ENCODE peak calls at places on chromosomes 7 and 10, in eight cellular contexts. T is upper lobe of right lung; H is AG04450; O is CD8-positive, alpha-beta T cell; Y is HFFc6; C is uterus; J is A549; W is neural crest cell. N is an unnamed sample.

GRCh38 chr10:95767884-95768556 is 12.1 kb downstream of the ENTPD1 start:
- DNase-seq in O (no peak), W (no peak), C (no peak), Y (no peak), T (no peak), J (peak; percentile 13), H (peak; percentile 1), N (no peak)

GRCh38 chr10:13555884-13556529 is 27.2 kb upstream of the BEND7 start:
- DNase-seq in W (no peak), C (no peak), Y (no peak), J (peak; percentile 17), H (no peak), O (no peak), T (no peak), N (no peak)

GRCh38 chr7:106062521-106062931 is 49.6 kb downstream of the SYPL1 start:
- DNase-seq in O (no peak), J (no peak), Y (no peak), H (no peak), C (no peak), W (no peak), T (no peak), N (no peak)

GRCh38 chr7:139731802-139732470 is 45.9 kb downstream of the HIPK2 start:
- DNase-seq in O (no peak), T (peak; percentile 92), J (peak; percentile 84), H (no peak), Y (peak; percentile 76), C (peak; percentile 72), W (no peak), N (peak; percentile 50)

GRCh38 chr7:151923097-151923876 is 33.0 kb upstream of the GALNTL5 start:
- DNase-seq in O (no peak), T (no peak), C (no peak), J (no peak), Y (no peak), H (no peak), W (no peak), N (no peak)

GRCh38 chr10:128165536-128165935 is 39.3 kb upstream of the MKI67 start:
- DNase-seq in J (no peak), Y (no peak), C (no peak), T (no peak), O (no peak), W (no peak), H (no peak), N (no peak)

GRCh38 chr10:10599994-10600393 is 417.7 kb upstream of the CELF2 start:
- DNase-seq in T (no peak), C (no peak), Y (no peak), O (no peak), W (no peak), J (no peak), H (no peak), N (no peak)

GRCh38 chr7:18552311-18552916 is 56.9 kb downstream of the HDAC9 start:
- DNase-seq in T (no peak), O (no peak), W (no peak), C (no peak), J (no peak), Y (no peak), H (no peak), N (no peak)

GRCh38 chr10:24207781-24208611 is 942 bp upstream of the KIAA1217 start:
- DNase-seq in C (no peak), Y (no peak), O (no peak), T (no peak), J (peak; percentile 10), W (no peak), H (no peak), N (no peak)

GRCh38 chr10:78471326-78471722 is 437.7 kb downstream of the RPS24 start:
- DNase-seq in Y (no peak), J (no peak), T (no peak), W (no peak), O (peak; percentile 44), C (no peak), H (no peak), N (no peak)

GRCh38 chr10:78981257-78981969 is 87.4 kb upstream of the ZMIZ1 start:
- DNase-seq in T (no peak), J (no peak), C (no peak), O (no peak), Y (no peak), H (no peak), W (no peak), N (no peak)

GRCh38 chr10:96263684-96264083 is 7.7 kb downstream of the BLNK start:
- DNase-seq in H (no peak), C (no peak), Y (no peak), J (no peak), W (no peak), O (no peak), T (no peak), N (no peak)

GRCh38 chr7:4239991-4240812 is 441.9 kb upstream of the FOXK1 start:
- DNase-seq in O (no peak), J (no peak), H (no peak), W (no peak), T (no peak), C (no peak), Y (no peak), N (no peak)

GRCh38 chr7:4244041-4244440 is 438.1 kb upstream of the FOXK1 start:
- DNase-seq in Y (no peak), C (no peak), O (no peak), H (no peak), T (no peak), J (no peak), W (no peak), N (no peak)

GRCh38 chr7:4242706-4243105 is 439.4 kb upstream of the FOXK1 start:
- DNase-seq in T (no peak), C (no peak), Y (no peak), H (no peak), O (no peak), J (no peak), W (no peak), N (no peak)

GRCh38 chr7:4240813-4241612 is 441.1 kb upstream of the FOXK1 start:
- DNase-seq in Y (no peak), H (no peak), J (no peak), W (no peak), O (no peak), C (no peak), T (peak; percentile 40), N (no peak)

GRCh38 chr7:4241791-4242190 is 440.3 kb upstream of the FOXK1 start:
- DNase-seq in T (no peak), W (no peak), J (peak; percentile 16), O (no peak), Y (no peak), C (no peak), H (no peak), N (no peak)
- TF ChIP-seq CTCF in T (no peak), W (no peak), J (no peak), O (no peak), Y (no peak), C (no peak), H (no peak), N (no peak)

DNA sequence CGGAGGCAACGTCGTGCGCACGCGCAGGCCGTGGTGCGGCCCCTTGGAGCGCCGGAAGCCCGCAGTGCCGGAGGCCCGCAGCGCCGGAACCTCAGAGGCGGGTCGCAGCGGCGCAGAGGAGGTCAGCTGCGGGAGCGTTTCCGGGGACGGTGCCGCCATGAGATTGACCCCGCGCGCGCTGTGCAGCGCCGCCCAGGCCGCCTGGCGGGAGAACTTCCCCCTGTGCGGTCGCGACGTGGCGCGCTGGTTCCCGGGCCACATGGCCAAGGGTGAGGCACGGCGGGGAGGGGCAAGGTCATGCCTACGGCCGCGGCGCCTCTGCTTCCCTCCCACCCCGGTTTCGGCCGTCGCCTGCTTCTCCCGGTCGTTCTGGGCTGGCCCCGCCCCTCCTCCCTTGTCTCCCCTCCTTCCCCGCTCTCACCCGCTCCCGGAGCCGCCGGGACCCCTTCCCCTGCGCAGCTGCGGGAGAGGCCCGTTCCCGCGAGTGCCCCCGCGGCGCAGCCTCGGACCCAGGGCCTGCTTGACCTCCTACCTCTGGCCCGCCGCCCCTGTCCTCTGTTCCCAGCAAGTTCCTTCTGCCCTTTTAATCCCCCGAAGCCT is at the start of gene MTG1:
- DNase-seq in O (peak; percentile 96), H (peak; percentile 69), W (peak; percentile 97), T (peak; percentile 98), J (peak; percentile 93), C (peak; percentile 96), Y (peak; percentile 85), N (peak; percentile 73)
- TF ChIP-seq CTCF in O (no peak), H (no peak), W (peak; percentile 37), T (peak; percentile 13), J (no peak), C (peak; percentile 33), Y (peak; percentile 43), N (no peak)

GRCh38 chr7:26073041-26073440 is 79.0 kb upstream of the NFE2L3 start:
- DNase-seq in T (no peak), J (no peak), H (no peak), Y (no peak), O (no peak), W (no peak), C (no peak), N (no peak)

GRCh38 chr7:26081627-26082026 is 70.4 kb upstream of the NFE2L3 start:
- DNase-seq in Y (no peak), W (no peak), C (no peak), J (no peak), T (no peak), H (no peak), O (no peak), N (no peak)

GRCh38 chr7:26074919-26075318 is 77.1 kb upstream of the NFE2L3 start:
- DNase-seq in Y (no peak), O (no peak), J (no peak), W (no peak), T (no peak), H (no peak), C (no peak), N (no peak)

GRCh38 chr7:26083113-26083512 is 68.9 kb upstream of the NFE2L3 start:
- DNase-seq in T (no peak), O (no peak), Y (no peak), H (no peak), C (no peak), J (no peak), W (no peak), N (no peak)

DNA sequence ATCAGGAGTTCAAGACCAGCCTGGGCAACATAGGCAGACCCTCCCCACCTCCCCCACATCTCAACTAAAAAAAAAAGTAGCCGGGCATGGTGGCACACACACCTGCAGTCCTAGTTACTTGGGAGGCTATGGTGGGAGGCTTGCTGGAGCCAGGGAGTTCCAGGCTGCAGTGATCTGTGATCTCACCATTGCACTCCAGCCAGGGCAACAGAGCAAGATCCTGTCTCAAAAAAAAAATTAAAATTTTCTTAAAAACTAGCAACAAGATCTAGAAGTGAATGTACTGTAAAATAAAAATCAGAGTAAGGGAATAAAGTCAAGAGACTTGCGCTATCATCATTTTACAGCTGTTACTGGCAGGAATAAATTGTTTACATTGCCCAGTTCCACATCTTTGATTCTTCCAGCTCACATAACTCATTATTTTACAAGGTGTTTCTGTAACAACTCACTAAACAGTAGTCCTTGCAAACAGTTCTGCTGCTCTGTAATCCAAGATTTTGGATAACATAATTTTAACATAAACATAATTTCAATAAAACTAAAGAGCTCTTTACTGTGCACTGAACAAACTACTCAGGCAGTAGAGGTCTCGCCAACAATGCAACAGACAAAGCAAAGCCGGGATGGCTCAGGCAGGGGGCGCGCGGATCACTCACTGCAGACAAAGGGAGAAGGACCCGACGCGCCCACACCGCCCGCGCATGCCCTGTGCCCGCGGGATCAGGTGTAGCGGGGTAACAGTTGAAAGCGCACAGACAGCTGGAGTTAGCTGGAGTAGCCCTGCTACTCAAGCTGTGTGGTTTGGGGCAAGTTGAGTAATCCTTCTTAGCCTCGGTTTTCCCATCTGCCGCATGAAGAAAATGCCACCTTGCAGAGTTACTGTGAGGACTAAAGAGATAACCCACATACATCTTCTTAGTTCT is 73.3 kb upstream of the NFE2L3 start:
- DNase-seq in C (peak; percentile 41), T (peak; percentile 81), O (peak; percentile 87), Y (no peak), W (peak; percentile 79), H (no peak), J (peak; percentile 69), N (no peak)
- TF ChIP-seq CTCF in C (peak; percentile 28), T (peak; percentile 47), O (peak; percentile 80), Y (no peak), W (peak; percentile 57), H (peak; percentile 41), J (peak; percentile 58), N (peak; percentile 21)

GRCh38 chr7:142481548-142481947 is 223.7 kb upstream of the PRSS58 start:
- DNase-seq in Y (peak; percentile 41), H (no peak), W (no peak), C (no peak), J (no peak), O (no peak), T (no peak), N (no peak)
- TF ChIP-seq CTCF in Y (peak; percentile 68), H (peak; percentile 53), W (peak; percentile 20), C (no peak), J (no peak), O (no peak), T (no peak), N (peak; percentile 44)